ENCODE peak calls at places on chromosomes 13 and 19, in four cellular contexts. I is IMR-90, K is mesendoderm, S is H1. B is an unnamed sample.

GRCh38 chr13:30797847-30798246 is 62.5 kb downstream of the ALOX5AP start:
- DNase-seq in S (no peak), I (no peak), K (no peak), B (no peak)

GRCh38 chr13:51122868-51123267 is 11.8 kb upstream of the C13orf42 start:
- DNase-seq in S (peak; percentile 31), K (peak; percentile 85), I (no peak), B (no peak)

GRCh38 chr13:59247166-59247565 is 916.6 kb downstream of the DIAPH3 start:
- DNase-seq in K (no peak), I (no peak), S (no peak), B (no peak)

GRCh38 chr19:33047422-33047821 is 17.3 kb downstream of the RHPN2 start:
- DNase-seq in I (no peak), S (peak; percentile 65), K (peak; percentile 97), B (peak; percentile 91)

GRCh38 chr19:5026706-5027273 is 57.9 kb downstream of the KDM4B start:
- DNase-seq in I (no peak), K (no peak), S (no peak), B (no peak)

GRCh38 chr19:36073121-36073876 is 18.6 kb downstream of the WDR62 start:
- DNase-seq in S (no peak), I (no peak), K (no peak), B (no peak)

GRCh38 chr19:29724741-29725140 is 9.7 kb upstream of the C19orf12 start:
- DNase-seq in S (no peak), I (no peak), K (no peak), B (no peak)

GRCh38 chr13:106867249-106867648 is 299.3 kb upstream of the ARGLU1 start:
- DNase-seq in S (no peak), I (no peak), K (no peak), B (no peak)

GRCh38 chr19:10503002-10503789 is at the start of gene KEAP1:
- DNase-seq in K (peak; percentile 70), S (peak; percentile 82), I (no peak), B (peak; percentile 55)

GRCh38 chr13:98416408-98416807 is 160.5 kb downstream of the STK24 start:
- DNase-seq in K (no peak), S (no peak), I (no peak), B (no peak)

GRCh38 chr19:35908977-35909683 is 1.0 kb upstream of the TYROBP start:
- DNase-seq in S (no peak), K (no peak), I (no peak), B (no peak)

GRCh38 chr19:43463381-43464088 is 1.9 kb downstream of the LYPD3 start:
- DNase-seq in S (peak; percentile 99), K (peak; percentile 98), I (peak; percentile 79), B (peak; percentile 99)

GRCh38 chr13:29959086-29959485 is 108.7 kb upstream of the UBL3 start:
- DNase-seq in I (no peak), K (no peak), S (no peak), B (no peak)

GRCh38 chr19:41322451-41322850 is 12.5 kb downstream of the CCDC97 start:
- DNase-seq in K (no peak), I (no peak), S (no peak), B (no peak)

GRCh38 chr19:46618670-46619231 is 6.1 kb downstream of the PTGIR start:
- DNase-seq in S (no peak), K (no peak), I (peak; percentile 37), B (no peak)

GRCh38 chr19:18321729-18322091 is 1.2 kb downstream of the LSM4 start:
- DNase-seq in S (no peak), I (peak; percentile 33), K (no peak), B (no peak)

GRCh38 chr13:111668451-111668850 is 348.0 kb downstream of the TEX29 start:
- DNase-seq in I (no peak), K (no peak), S (no peak), B (peak; percentile 12)

GRCh38 chr19:21202865-21203494 is 61.1 kb downstream of the ZNF431 start:
- DNase-seq in K (peak; percentile 83), I (peak; percentile 14), S (peak; percentile 63), B (peak; percentile 56)

GRCh38 chr19:19461671-19462622 is 53.4 kb downstream of the TSSK6 start:
- DNase-seq in I (no peak), S (peak; percentile 88), K (peak; percentile 96), B (peak; percentile 97)

GRCh38 chr13:46751811-46752635 is 44.9 kb downstream of the ESD start:
- DNase-seq in K (no peak), I (peak; percentile 45), S (no peak), B (no peak)

GRCh38 chr13:60431108-60431700 is 34.2 kb downstream of the TDRD3 start:
- DNase-seq in I (peak; percentile 72), K (peak; percentile 73), S (no peak), B (no peak)

GRCh38 chr13:49304763-49305695 is 57.3 kb downstream of the CDADC1 start:
- DNase-seq in S (no peak), I (no peak), K (no peak), B (no peak)
- H4K5ac ChIP-seq in S (no peak overlapping the region), I (no peak overlapping the region), K (no peak overlapping the region), B (no peak overlapping the region)

GRCh38 chr19:48218964-48219363 is 36.7 kb downstream of the CARD8 start:
- DNase-seq in I (peak; percentile 22), K (peak; percentile 37), S (no peak), B (no peak)
- H4K5ac ChIP-seq in I (no peak overlapping the region), K (no peak overlapping the region), S (no peak overlapping the region), B (no peak overlapping the region)

DNA sequence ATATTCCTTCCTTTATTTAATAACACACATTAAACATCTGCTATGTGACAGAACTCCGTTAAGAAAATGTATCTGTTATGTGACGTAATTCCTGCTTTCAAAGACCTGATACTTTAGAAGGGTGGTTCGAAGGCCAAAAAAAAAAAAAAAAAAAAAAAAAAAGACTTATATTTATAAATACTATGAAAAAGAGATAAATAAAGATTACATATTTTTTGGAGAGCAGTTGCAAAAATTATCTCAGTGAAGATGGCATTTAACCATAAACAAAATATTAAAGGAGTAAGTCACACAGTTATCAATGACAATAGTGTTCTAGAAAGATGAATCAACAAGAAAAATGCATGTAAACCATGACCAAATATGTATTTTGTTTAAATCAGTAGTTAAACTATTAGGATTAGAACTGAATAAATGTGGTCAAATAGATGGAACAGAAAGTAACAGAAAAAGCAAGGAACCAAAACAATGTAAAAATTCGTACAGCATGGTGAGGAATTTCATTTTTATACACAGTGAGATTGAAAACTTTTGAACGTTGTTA is 612.3 kb upstream of the SLITRK5 start:
- DNase-seq in K (no peak), S (no peak), I (peak; percentile 27), B (no peak)
- H4K5ac ChIP-seq in K (no peak overlapping the region), S (no peak overlapping the region), I (peak overlapping the region; percentile 69), B (no peak overlapping the region)

DNA sequence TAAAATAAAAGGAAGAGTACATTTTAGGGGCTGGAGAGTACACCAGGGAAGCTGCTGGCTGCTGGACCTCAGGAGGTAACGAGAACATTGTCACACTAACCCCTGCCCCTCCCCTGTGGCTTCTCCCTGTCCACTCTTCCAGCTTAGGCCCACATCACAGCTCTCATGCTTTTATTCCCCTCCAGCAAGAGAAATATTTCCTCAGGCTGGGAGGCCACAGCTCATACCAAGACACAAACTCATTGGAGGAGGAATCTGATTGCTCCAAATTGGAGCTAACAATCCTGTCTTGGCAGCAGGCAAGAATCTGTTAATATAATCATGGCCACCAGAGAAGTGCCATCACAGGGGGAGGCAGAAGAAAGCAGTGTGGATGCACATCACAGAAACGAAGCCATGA is 740.8 kb downstream of the UQCRFS1 start:
- DNase-seq in S (no peak), I (no peak), K (no peak), B (no peak)
- H4K5ac ChIP-seq in S (no peak overlapping the region), I (no peak overlapping the region), K (no peak overlapping the region), B (no peak overlapping the region)

DNA sequence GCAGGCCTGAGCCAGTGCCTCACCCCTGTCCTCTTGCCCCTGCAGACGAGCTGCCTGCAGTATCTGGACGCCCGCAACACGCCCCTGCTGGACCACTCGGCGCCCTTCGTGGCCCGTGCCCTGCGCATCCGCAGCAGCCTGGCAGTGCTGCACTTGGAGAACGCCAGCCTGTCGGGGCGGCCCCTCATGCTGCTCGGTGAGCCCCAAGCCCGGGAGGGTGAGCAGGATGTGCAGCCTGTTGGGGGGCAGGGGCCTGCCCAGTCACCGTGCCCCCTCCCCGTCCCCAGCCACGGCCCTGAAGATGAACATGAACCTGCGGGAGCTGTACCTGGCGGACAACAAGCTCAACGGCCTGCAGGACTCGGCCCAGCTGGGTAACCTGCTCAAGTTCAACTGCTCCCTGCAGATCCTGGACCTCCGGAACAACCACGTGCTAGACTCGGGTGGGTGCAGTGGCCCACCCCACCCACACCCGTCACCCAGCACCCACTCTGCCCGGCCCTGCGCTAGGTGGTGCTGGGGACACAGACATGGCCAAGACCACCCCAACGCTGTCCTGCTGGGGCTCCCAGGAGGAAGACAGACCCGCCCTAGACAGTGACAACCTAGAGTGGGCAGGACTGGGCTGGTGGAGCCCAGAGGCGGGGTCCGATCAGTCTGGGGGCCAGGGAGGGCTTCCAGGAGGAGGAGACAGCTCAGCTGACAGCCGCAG is 18.6 kb downstream of the NKPD1 start:
- DNase-seq in S (no peak), K (no peak), I (no peak), B (no peak)
- H4K5ac ChIP-seq in S (no peak overlapping the region), K (no peak overlapping the region), I (no peak overlapping the region), B (no peak overlapping the region)